ENCODE peak calls at places on chromosome 15, in seven cellular contexts. One of them, this sample, is unnamed.

GRCh38 chr15:90620379-90621134 is 90.8 kb downstream of the CRTC3 start:
- DNase-seq in uterus: no peak
- DNase-seq in suprapubic skin: peak; percentile 58
- DNase-seq in spleen: no peak
- DNase-seq in body of pancreas: no peak
- DNase-seq in IMR-90: no peak
- DNase-seq in breast epithelium: no peak
- DNase-seq in this sample: no peak

GRCh38 chr15:68471552-68471951 is 39.6 kb upstream of the ITGA11 start:
- DNase-seq in uterus: no peak
- DNase-seq in suprapubic skin: no peak
- DNase-seq in spleen: no peak
- DNase-seq in body of pancreas: peak; percentile 57
- DNase-seq in IMR-90: peak; percentile 12
- DNase-seq in breast epithelium: no peak
- DNase-seq in this sample: no peak

GRCh38 chr15:98743177-98743576 is 94.8 kb downstream of the IGF1R start:
- DNase-seq in uterus: no peak
- DNase-seq in suprapubic skin: no peak
- DNase-seq in spleen: no peak
- DNase-seq in body of pancreas: no peak
- DNase-seq in IMR-90: no peak
- DNase-seq in breast epithelium: no peak
- DNase-seq in this sample: no peak

GRCh38 chr15:85407421-85408269 is 27.2 kb downstream of the AKAP13 start:
- DNase-seq in uterus: no peak
- DNase-seq in suprapubic skin: no peak
- DNase-seq in spleen: no peak
- DNase-seq in body of pancreas: peak; percentile 60
- DNase-seq in IMR-90: peak; percentile 90
- DNase-seq in breast epithelium: no peak
- DNase-seq in this sample: no peak

GRCh38 chr15:40382580-40383456 is at the start of gene KNSTRN:
- DNase-seq in uterus: peak; percentile 90
- DNase-seq in suprapubic skin: peak; percentile 96
- DNase-seq in spleen: peak; percentile 96
- DNase-seq in body of pancreas: peak; percentile 93
- DNase-seq in IMR-90: peak; percentile 93
- DNase-seq in breast epithelium: peak; percentile 86
- DNase-seq in this sample: peak; percentile 91

GRCh38 chr15:48636511-48636910 is 9.0 kb downstream of the FBN1 start:
- DNase-seq in uterus: no peak
- DNase-seq in suprapubic skin: no peak
- DNase-seq in spleen: no peak
- DNase-seq in body of pancreas: no peak
- DNase-seq in IMR-90: no peak
- DNase-seq in breast epithelium: no peak
- DNase-seq in this sample: no peak

GRCh38 chr15:80076321-80077318 is 17.1 kb downstream of the ZFAND6 start:
- DNase-seq in uterus: no peak
- DNase-seq in suprapubic skin: no peak
- DNase-seq in spleen: no peak
- DNase-seq in body of pancreas: no peak
- DNase-seq in IMR-90: peak; percentile 50
- DNase-seq in breast epithelium: no peak
- DNase-seq in this sample: no peak

GRCh38 chr15:92091155-92091734 is 237.7 kb downstream of the SLCO3A1 start:
- DNase-seq in uterus: no peak
- DNase-seq in suprapubic skin: no peak
- DNase-seq in spleen: no peak
- DNase-seq in body of pancreas: peak; percentile 59
- DNase-seq in IMR-90: peak; percentile 11
- DNase-seq in breast epithelium: peak; percentile 57
- DNase-seq in this sample: no peak

GRCh38 chr15:80693682-80694623 is 1.2 kb upstream of the ABHD17C start:
- DNase-seq in uterus: no peak
- DNase-seq in suprapubic skin: no peak
- DNase-seq in spleen: no peak
- DNase-seq in body of pancreas: peak; percentile 33
- DNase-seq in IMR-90: peak; percentile 39
- DNase-seq in breast epithelium: no peak
- DNase-seq in this sample: no peak

GRCh38 chr15:55758580-55758986 is 15.6 kb upstream of the PRTG start:
- DNase-seq in uterus: no peak
- DNase-seq in suprapubic skin: no peak
- DNase-seq in spleen: no peak
- DNase-seq in body of pancreas: no peak
- DNase-seq in IMR-90: no peak
- DNase-seq in breast epithelium: no peak
- DNase-seq in this sample: no peak

GRCh38 chr15:75195122-75195765 is 6.4 kb upstream of the C15orf39 start:
- DNase-seq in uterus: peak; percentile 59
- DNase-seq in suprapubic skin: no peak
- DNase-seq in spleen: peak; percentile 75
- DNase-seq in body of pancreas: peak; percentile 70
- DNase-seq in IMR-90: no peak
- DNase-seq in breast epithelium: no peak
- DNase-seq in this sample: no peak

GRCh38 chr15:51076898-51077564 is 17.7 kb downstream of the TNFAIP8L3 start:
- DNase-seq in uterus: peak; percentile 50
- DNase-seq in suprapubic skin: peak; percentile 80
- DNase-seq in spleen: peak; percentile 91
- DNase-seq in body of pancreas: peak; percentile 20
- DNase-seq in IMR-90: no peak
- DNase-seq in breast epithelium: no peak
- DNase-seq in this sample: peak; percentile 18
- H3K4me3 ChIP-seq in uterus: no peak overlapping the region
- H3K4me3 ChIP-seq in suprapubic skin: peak overlapping the region; percentile 17
- H3K4me3 ChIP-seq in spleen: peak overlapping the region; percentile 22
- H3K4me3 ChIP-seq in body of pancreas: no peak overlapping the region
- H3K4me3 ChIP-seq in IMR-90: no peak overlapping the region
- H3K4me3 ChIP-seq in breast epithelium: peak overlapping the region; percentile 14
- H3K4me3 ChIP-seq in this sample: no peak overlapping the region

DNA sequence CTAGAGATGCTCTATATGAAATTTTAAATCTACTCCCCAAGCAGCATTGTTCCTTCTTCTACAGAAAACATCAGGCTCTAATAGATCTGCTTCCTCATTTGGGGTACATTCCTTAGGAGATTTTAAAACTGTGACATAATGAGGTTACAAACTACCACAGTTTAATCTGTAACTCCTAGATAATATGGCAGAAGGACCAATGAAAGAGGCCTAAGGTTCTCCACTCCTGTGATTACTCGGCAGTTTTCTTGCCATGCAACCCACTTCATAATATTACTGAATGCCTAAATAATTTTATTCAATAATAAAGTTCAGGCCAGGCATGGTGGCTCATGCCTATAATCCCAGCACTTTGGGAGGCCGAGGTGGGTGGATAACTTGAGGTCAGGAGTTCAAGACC is 16.1 kb downstream of the ZNF106 start:
- DNase-seq in uterus: no peak
- DNase-seq in suprapubic skin: no peak
- DNase-seq in spleen: no peak
- DNase-seq in body of pancreas: no peak
- DNase-seq in IMR-90: no peak
- DNase-seq in breast epithelium: no peak
- DNase-seq in this sample: no peak
- TF ChIP-seq POLR2A in uterus: no peak
- TF ChIP-seq POLR2A in suprapubic skin: no peak
- TF ChIP-seq POLR2A in spleen: no peak
- TF ChIP-seq POLR2A in body of pancreas: no peak
- TF ChIP-seq POLR2A in IMR-90: no peak
- TF ChIP-seq POLR2A in breast epithelium: no peak
- TF ChIP-seq POLR2A in this sample: no peak

GRCh38 chr15:29677871-29678431 is 144.3 kb downstream of the TJP1 start:
- DNase-seq in uterus: no peak
- DNase-seq in suprapubic skin: no peak
- DNase-seq in spleen: peak; percentile 58
- DNase-seq in body of pancreas: peak; percentile 62
- DNase-seq in IMR-90: no peak
- DNase-seq in breast epithelium: no peak
- DNase-seq in this sample: no peak
- H3K4me3 ChIP-seq in uterus: no peak overlapping the region
- H3K4me3 ChIP-seq in suprapubic skin: no peak overlapping the region
- H3K4me3 ChIP-seq in spleen: no peak overlapping the region
- H3K4me3 ChIP-seq in body of pancreas: no peak overlapping the region
- H3K4me3 ChIP-seq in IMR-90: no peak overlapping the region
- H3K4me3 ChIP-seq in breast epithelium: no peak overlapping the region
- H3K4me3 ChIP-seq in this sample: no peak overlapping the region

GRCh38 chr15:63503739-63504246 is 600 bp upstream of the USP3 start:
- DNase-seq in uterus: peak; percentile 72
- DNase-seq in suprapubic skin: no peak
- DNase-seq in spleen: peak; percentile 94
- DNase-seq in body of pancreas: peak; percentile 75
- DNase-seq in IMR-90: peak; percentile 93
- DNase-seq in breast epithelium: no peak
- DNase-seq in this sample: peak; percentile 77

GRCh38 chr15:63502843-63503738 is 1.3 kb upstream of the USP3 start:
- DNase-seq in uterus: peak; percentile 86
- DNase-seq in suprapubic skin: peak; percentile 96
- DNase-seq in spleen: peak; percentile 97
- DNase-seq in body of pancreas: peak; percentile 97
- DNase-seq in IMR-90: peak; percentile 87
- DNase-seq in breast epithelium: peak; percentile 86
- DNase-seq in this sample: peak; percentile 87

GRCh38 chr15:63505842-63506222 is 1.4 kb downstream of the USP3 start:
- DNase-seq in uterus: no peak
- DNase-seq in suprapubic skin: no peak
- DNase-seq in spleen: no peak
- DNase-seq in body of pancreas: no peak
- DNase-seq in IMR-90: no peak
- DNase-seq in breast epithelium: no peak
- DNase-seq in this sample: no peak

GRCh38 chr15:63506537-63507035 is 2.2 kb downstream of the USP3 start:
- DNase-seq in uterus: no peak
- DNase-seq in suprapubic skin: no peak
- DNase-seq in spleen: no peak
- DNase-seq in body of pancreas: no peak
- DNase-seq in IMR-90: no peak
- DNase-seq in breast epithelium: no peak
- DNase-seq in this sample: no peak

GRCh38 chr15:63504979-63505841 is 817 bp downstream of the USP3 start:
- DNase-seq in uterus: peak; percentile 53
- DNase-seq in suprapubic skin: no peak
- DNase-seq in spleen: peak; percentile 93
- DNase-seq in body of pancreas: peak; percentile 78
- DNase-seq in IMR-90: peak; percentile 51
- DNase-seq in breast epithelium: peak; percentile 68
- DNase-seq in this sample: peak; percentile 64
- TF ChIP-seq POLR2A in uterus: no peak
- TF ChIP-seq POLR2A in suprapubic skin: no peak
- TF ChIP-seq POLR2A in spleen: no peak
- TF ChIP-seq POLR2A in body of pancreas: peak; percentile 88
- TF ChIP-seq POLR2A in IMR-90: no peak
- TF ChIP-seq POLR2A in breast epithelium: no peak
- TF ChIP-seq POLR2A in this sample: peak; percentile 54

GRCh38 chr15:58980351-58980939 is 7.0 kb upstream of the RNF111 start:
- DNase-seq in uterus: no peak
- DNase-seq in suprapubic skin: no peak
- DNase-seq in spleen: no peak
- DNase-seq in body of pancreas: no peak
- DNase-seq in IMR-90: peak; percentile 56
- DNase-seq in breast epithelium: no peak
- DNase-seq in this sample: no peak
- H3K4me3 ChIP-seq in uterus: no peak overlapping the region
- H3K4me3 ChIP-seq in suprapubic skin: no peak overlapping the region
- H3K4me3 ChIP-seq in spleen: no peak overlapping the region
- H3K4me3 ChIP-seq in body of pancreas: no peak overlapping the region
- H3K4me3 ChIP-seq in IMR-90: no peak overlapping the region
- H3K4me3 ChIP-seq in breast epithelium: no peak overlapping the region
- H3K4me3 ChIP-seq in this sample: no peak overlapping the region

DNA sequence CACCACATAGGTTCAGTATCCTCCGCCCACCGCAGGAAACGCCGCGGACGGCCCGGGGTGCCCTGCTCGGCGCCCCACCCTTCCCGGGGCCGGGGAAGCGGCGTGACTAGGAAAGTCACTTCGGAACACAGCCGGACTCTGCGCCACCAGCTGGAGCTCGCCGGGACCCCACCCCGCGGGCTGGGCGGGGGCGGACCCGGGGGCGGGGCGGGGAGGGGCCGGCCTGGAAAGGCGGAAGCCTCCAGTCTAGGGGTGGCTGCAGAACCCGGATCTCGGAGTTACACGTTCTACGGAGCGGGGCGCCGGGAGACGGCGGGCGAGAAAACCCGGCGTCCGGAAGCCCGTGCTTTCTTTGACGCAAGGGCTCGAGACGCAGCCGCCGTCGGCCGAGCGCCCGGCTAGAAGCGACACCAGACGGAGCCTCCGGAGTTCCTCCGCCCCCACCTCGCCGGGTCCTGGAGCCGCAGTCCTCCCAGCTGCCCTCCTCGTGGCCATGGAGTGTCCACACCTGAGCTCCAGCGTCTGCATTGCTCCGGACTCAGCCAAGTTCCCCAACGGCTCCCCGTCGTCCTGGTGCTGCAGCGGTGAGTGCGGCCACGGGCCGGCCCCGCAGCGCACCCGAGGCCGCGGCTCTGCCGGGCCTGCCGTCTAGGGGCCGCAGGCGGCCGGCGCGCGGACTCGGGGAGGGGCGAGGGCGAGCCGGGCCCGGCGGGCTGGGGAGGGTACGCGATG is at the start of gene USP3:
- DNase-seq in uterus: peak; percentile 97
- DNase-seq in suprapubic skin: peak; percentile 96
- DNase-seq in spleen: peak; percentile 99
- DNase-seq in body of pancreas: peak; percentile 96
- DNase-seq in IMR-90: peak; percentile 94
- DNase-seq in breast epithelium: peak; percentile 94
- DNase-seq in this sample: peak; percentile 92
- TF ChIP-seq POLR2A in uterus: peak; percentile 90
- TF ChIP-seq POLR2A in suprapubic skin: no peak
- TF ChIP-seq POLR2A in spleen: peak; percentile 89
- TF ChIP-seq POLR2A in body of pancreas: peak; percentile 96
- TF ChIP-seq POLR2A in IMR-90: peak; percentile 89
- TF ChIP-seq POLR2A in breast epithelium: peak; percentile 61
- TF ChIP-seq POLR2A in this sample: peak; percentile 94

DNA sequence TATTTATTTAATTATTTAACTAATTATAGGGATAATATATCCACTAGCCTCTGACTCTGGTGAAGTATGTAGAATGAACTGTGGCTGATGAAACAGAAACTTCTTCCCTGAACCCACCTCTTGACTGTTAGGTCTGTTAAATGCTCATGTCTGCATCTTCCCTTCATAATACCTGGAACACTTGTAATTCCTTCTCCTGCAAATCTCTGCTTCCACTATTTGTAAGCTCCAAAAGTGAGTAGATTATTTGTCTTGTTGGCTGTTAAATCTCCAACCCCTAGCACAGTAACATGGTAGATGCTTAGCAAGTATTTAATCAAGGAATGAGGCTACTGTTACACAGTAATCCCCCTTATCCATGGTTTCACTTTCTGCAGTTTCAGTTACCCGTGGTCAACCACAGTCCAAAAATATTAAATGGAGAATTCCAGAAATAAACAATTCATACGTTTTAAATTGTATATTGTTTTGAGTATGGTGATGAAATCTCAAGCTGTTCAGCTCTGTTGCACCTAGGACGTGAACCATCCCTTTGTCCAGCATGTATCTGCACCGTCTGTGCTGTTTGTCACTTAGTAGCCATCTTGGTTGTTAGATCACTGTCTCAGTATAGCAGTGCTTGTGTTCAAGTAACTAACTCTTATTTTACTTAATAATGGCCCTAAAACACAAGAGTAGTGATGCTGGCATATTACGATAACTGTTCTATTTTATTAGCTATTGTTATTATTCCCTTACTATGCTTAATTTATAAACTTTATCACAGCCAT is 5.7 kb downstream of the TTBK2 start:
- DNase-seq in uterus: no peak
- DNase-seq in suprapubic skin: no peak
- DNase-seq in spleen: no peak
- DNase-seq in body of pancreas: no peak
- DNase-seq in IMR-90: peak; percentile 41
- DNase-seq in breast epithelium: no peak
- DNase-seq in this sample: no peak
- H3K4me3 ChIP-seq in uterus: no peak overlapping the region
- H3K4me3 ChIP-seq in suprapubic skin: no peak overlapping the region
- H3K4me3 ChIP-seq in spleen: no peak overlapping the region
- H3K4me3 ChIP-seq in body of pancreas: no peak overlapping the region
- H3K4me3 ChIP-seq in IMR-90: peak overlapping the region; percentile 36
- H3K4me3 ChIP-seq in breast epithelium: no peak overlapping the region
- H3K4me3 ChIP-seq in this sample: no peak overlapping the region

This sample was measured in gastrocnemius medialis.